ENCODE peak calls at places on chromosome 12, in seven cellular contexts. T, O, U, W, X, D and F are unnamed samples. For H3K9me3 and H3K36me3, the result is how much of the 10 kb centered on the place peaks cover.

GRCh38 chr12:100453953-100454352 is 19.7 kb upstream of the NR1H4 start:
- DNase-seq in T (no peak), O (no peak), U (no peak), W (no peak), X (no peak), D (no peak), F (no peak)

GRCh38 chr12:116454950-116455447 is 104.2 kb upstream of the MAP1LC3B2 start:
- DNase-seq in T (no peak), O (no peak), U (peak), W (no peak), X (no peak), D (no peak), F (no peak)

GRCh38 chr12:120366884-120367251 is 2.1 kb downstream of the MSI1 start:
- DNase-seq in T (no peak), O (no peak), U (no peak), W (no peak), X (no peak), D (no peak), F (no peak)

GRCh38 chr12:89456565-89456964 is 68.0 kb downstream of the GALNT4 start:
- DNase-seq in T (no peak), O (no peak), U (no peak), W (no peak), X (no peak), D (no peak), F (no peak)

GRCh38 chr12:97169922-97170321 is 262.9 kb downstream of the NEDD1 start:
- DNase-seq in T (no peak), O (no peak), U (no peak), W (no peak), X (no peak), D (no peak), F (no peak)

GRCh38 chr12:122874081-122874480 is 21.8 kb downstream of the VPS37B start:
- DNase-seq in T (no peak), O (peak), U (no peak), W (no peak), X (no peak), D (no peak), F (no peak)

GRCh38 chr12:92297932-92298681 is 152.5 kb upstream of the BTG1 start:
- DNase-seq in T (no peak), O (peak), U (peak), W (no peak), X (no peak), D (no peak), F (peak)

GRCh38 chr12:94169966-94170689 is 21.8 kb downstream of the PLXNC1 start:
- DNase-seq in T (no peak), O (no peak), U (no peak), W (no peak), X (no peak), D (no peak), F (no peak)

GRCh38 chr12:121132601-121133481 is at the start of gene P2RX7:
- DNase-seq in T (peak), O (peak), U (peak), W (peak), X (peak), D (no peak), F (no peak)

GRCh38 chr12:24226745-24227350 is 277.4 kb upstream of the SOX5 start:
- DNase-seq in T (no peak), O (no peak), U (peak), W (no peak), X (peak), D (no peak), F (no peak)

GRCh38 chr12:118058881-118059644 is 1.9 kb downstream of the WSB2 start:
- DNase-seq in T (no peak), O (peak), U (no peak), W (no peak), X (no peak), D (no peak), F (no peak)

GRCh38 chr12:23640754-23641153 is 308.7 kb downstream of the SOX5 start:
- DNase-seq in T (no peak), O (no peak), U (no peak), W (no peak), X (no peak), D (peak), F (no peak)

GRCh38 chr12:107478881-107479280 is 206.7 kb upstream of the PWP1 start:
- DNase-seq in T (no peak), O (no peak), U (no peak), W (no peak), X (no peak), D (no peak), F (no peak)

GRCh38 chr12:13486794-13487193 is 290.3 kb downstream of the EMP1 start:
- DNase-seq in T (no peak), O (no peak), U (no peak), W (no peak), X (no peak), D (no peak), F (no peak)

GRCh38 chr12:113065126-113066007 is 8.8 kb downstream of the DTX1 start:
- DNase-seq in T (peak), O (no peak), U (peak), W (no peak), X (no peak), D (peak), F (no peak)

GRCh38 chr12:67982165-67982563 is 7.1 kb upstream of the IFNG-AS1 start:
- DNase-seq in T (no peak), O (no peak), U (no peak), W (no peak), X (no peak), D (no peak), F (no peak)

GRCh38 chr12:105888696-105889095 is 250.1 kb downstream of the NUAK1 start:
- DNase-seq in T (no peak), O (no peak), U (peak), W (no peak), X (no peak), D (no peak), F (no peak)

GRCh38 chr12:6914246-6914947 is at the start of gene ENO2:
- DNase-seq in T (peak), O (peak), U (peak), W (peak), X (no peak), D (no peak), F (peak)

GRCh38 chr12:86006727-86007126 is 132.6 kb downstream of the NTS start:
- DNase-seq in T (no peak), O (no peak), U (peak), W (no peak), X (no peak), D (no peak), F (no peak)

GRCh38 chr12:46384451-46385301 is 12.1 kb upstream of the SLC38A2 start:
- DNase-seq in T (no peak), O (no peak), U (peak), W (no peak), X (no peak), D (no peak), F (no peak)

GRCh38 chr12:60335765-60336164 is 739.9 kb downstream of the SLC16A7 start:
- DNase-seq in T (no peak), O (no peak), U (peak), W (no peak), X (no peak), D (no peak), F (no peak)

GRCh38 chr12:97313471-97314190 is 149.0 kb upstream of the RMST start:
- DNase-seq in T (no peak), O (no peak), U (peak), W (no peak), X (no peak), D (no peak), F (no peak)

GRCh38 chr12:126095748-126096510 is 1030.7 kb downstream of the AACS start:
- DNase-seq in T (no peak), O (no peak), U (no peak), W (no peak), X (no peak), D (no peak), F (no peak)

GRCh38 chr12:42960087-42960527 is 370.6 kb upstream of the PRICKLE1 start:
- DNase-seq in T (no peak), O (no peak), U (no peak), W (no peak), X (peak), D (no peak), F (no peak)

GRCh38 chr12:71128191-71128590 is 29.6 kb downstream of the TSPAN8 start:
- DNase-seq in T (no peak), O (no peak), U (peak), W (no peak), X (no peak), D (no peak), F (no peak)

GRCh38 chr12:5537771-5538170 is 105.9 kb downstream of the NTF3 start:
- DNase-seq in T (no peak), O (no peak), U (no peak), W (no peak), X (no peak), D (no peak), F (no peak)

GRCh38 chr12:64672925-64673409 is 62.7 kb downstream of the RASSF3 start:
- DNase-seq in T (peak), O (peak), U (peak), W (no peak), X (no peak), D (no peak), F (peak)

GRCh38 chr12:125983784-125984510 is 918.7 kb downstream of the AACS start:
- DNase-seq in T (no peak), O (no peak), U (no peak), W (no peak), X (peak), D (peak), F (no peak)

GRCh38 chr12:3137268-3137761 is 60.1 kb downstream of the TSPAN9 start:
- DNase-seq in T (no peak), O (no peak), U (peak), W (no peak), X (peak), D (peak), F (no peak)

GRCh38 chr12:106342397-106343212 is 14.9 kb upstream of the POLR3B start:
- DNase-seq in T (no peak), O (no peak), U (peak), W (peak), X (peak), D (no peak), F (no peak)

GRCh38 chr12:9334964-9335363 is 126.8 kb upstream of the PZP start:
- DNase-seq in T (no peak), O (no peak), U (no peak), W (no peak), X (no peak), D (no peak), F (no peak)

GRCh38 chr12:11840350-11840749 is 190.9 kb downstream of the ETV6 start:
- DNase-seq in T (no peak), O (no peak), U (peak), W (no peak), X (no peak), D (no peak), F (no peak)

GRCh38 chr12:12357697-12358476 is 1.0 kb downstream of the BORCS5 start:
- DNase-seq in T (peak), O (peak), U (peak), W (no peak), X (no peak), D (no peak), F (no peak)

GRCh38 chr12:89884365-89884915 is 175.8 kb upstream of the ATP2B1 start:
- DNase-seq in T (no peak), O (no peak), U (no peak), W (no peak), X (no peak), D (no peak), F (no peak)

GRCh38 chr12:49909826-49910225 is 6.1 kb upstream of the FAIM2 start:
- DNase-seq in T (no peak), O (no peak), U (peak), W (peak), X (no peak), D (no peak), F (no peak)

GRCh38 chr12:109134186-109134917 is 18.0 kb downstream of the ACACB start:
- DNase-seq in T (no peak), O (no peak), U (peak), W (peak), X (no peak), D (no peak), F (no peak)

GRCh38 chr12:18345021-18345735 is 83.9 kb downstream of the PIK3C2G start:
- DNase-seq in T (no peak), O (no peak), U (peak), W (no peak), X (no peak), D (no peak), F (no peak)

GRCh38 chr12:77179515-77179914 is 114.1 kb upstream of the E2F7 start:
- DNase-seq in T (no peak), O (no peak), U (no peak), W (no peak), X (no peak), D (no peak), F (no peak)
- H3K9me3 ChIP-seq in T (under half), O (under half), U (under half), W (under half), X (under half), D (under half), F (under half)

GRCh38 chr12:111454311-111454710 is 48.6 kb downstream of the SH2B3 start:
- DNase-seq in T (no peak), O (no peak), U (no peak), W (no peak), X (no peak), D (no peak), F (no peak)
- H3K36me3 ChIP-seq in T (half or more), O (under half), U (half or more), W (half or more), X (under half), D (half or more), F (under half)

DNA sequence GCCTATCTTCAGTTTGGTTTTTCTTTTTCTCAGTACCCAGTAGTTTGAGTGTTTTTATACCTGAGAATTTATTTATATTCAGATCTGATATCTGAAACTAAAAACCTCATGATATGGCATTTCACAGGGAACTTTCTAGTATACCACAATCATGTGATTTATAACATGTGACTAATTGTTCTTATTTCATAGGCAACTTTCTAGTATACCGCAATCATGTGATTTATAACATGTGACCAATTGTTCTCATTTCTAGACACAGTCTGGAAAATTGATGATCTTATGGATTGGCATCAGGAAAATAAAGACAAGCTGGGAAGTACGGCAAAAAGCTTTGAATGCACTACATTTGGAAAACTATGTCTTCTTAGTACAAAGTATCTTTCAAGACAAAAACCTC is 20.6 kb downstream of the ZNF268 start:
- DNase-seq in T (no peak), O (no peak), U (no peak), W (no peak), X (no peak), D (no peak), F (no peak)
- H3K9me3 ChIP-seq in T (half or more), O (half or more), U (under half), W (half or more), X (half or more), D (half or more), F (half or more)

GRCh38 chr12:48070731-48071130 is 35.1 kb downstream of the SENP1 start:
- DNase-seq in T (no peak), O (no peak), U (no peak), W (no peak), X (no peak), D (no peak), F (no peak)
- H3K36me3 ChIP-seq in T (half or more), O (under half), U (under half), W (half or more), X (under half), D (half or more), F (under half)

DNA sequence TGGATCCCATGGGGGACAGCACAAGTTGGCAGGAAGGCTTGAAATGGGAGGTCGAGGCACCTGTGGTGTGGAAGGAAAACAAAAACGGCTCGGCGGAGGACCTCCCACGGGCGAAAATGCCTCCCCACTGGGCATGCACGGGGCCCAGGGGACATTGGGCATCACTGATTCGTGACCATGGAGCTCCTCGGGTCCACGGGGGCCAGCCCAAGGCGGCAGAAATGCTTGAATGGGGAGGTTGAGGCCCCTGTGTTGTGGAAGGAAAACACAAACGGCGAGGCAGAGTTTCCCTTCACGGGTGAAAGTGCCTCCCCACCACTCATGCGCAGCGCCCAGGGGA is 376.0 kb downstream of the ALG10 start:
- DNase-seq in T (no peak), O (no peak), U (no peak), W (no peak), X (no peak), D (no peak), F (no peak)
- H3K9me3 ChIP-seq in T (under half), O (under half), U (under half), W (under half), X (half or more), D (under half), F (under half)

DNA sequence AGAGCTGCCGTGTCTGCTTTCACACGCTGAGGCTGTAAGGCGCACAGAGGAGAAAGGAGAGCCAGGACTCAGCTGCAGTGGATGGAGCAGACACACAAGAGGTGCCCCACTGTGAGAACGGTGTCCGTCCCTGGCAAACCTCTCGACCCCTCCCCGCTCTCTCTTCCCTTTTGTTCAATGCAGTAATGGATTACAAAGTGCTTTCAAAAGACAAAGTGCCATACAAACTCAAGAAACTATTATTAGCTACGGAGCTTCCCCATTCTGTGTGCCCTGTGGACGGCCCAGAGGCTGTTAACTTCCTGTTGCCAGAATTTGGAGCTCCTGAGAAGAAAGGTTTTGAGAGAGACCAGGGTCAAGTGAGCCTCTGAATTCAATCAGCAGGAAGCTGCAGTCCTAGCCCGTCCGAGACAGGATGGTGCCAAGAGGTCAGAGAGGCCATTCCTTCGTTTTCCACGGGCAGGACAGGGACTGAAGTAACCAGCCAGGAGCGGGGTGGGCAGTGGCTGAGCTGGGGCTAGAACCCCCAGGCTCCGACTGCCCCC is 15.8 kb downstream of the CCND2 start:
- DNase-seq in T (no peak), O (no peak), U (no peak), W (peak), X (no peak), D (no peak), F (no peak)
- H3K36me3 ChIP-seq in T (under half), O (half or more), U (under half), W (under half), X (under half), D (half or more), F (half or more)

GRCh38 chr12:78585132-78585531 is 279.4 kb upstream of the SYT1 start:
- DNase-seq in T (no peak), O (no peak), U (no peak), W (no peak), X (no peak), D (no peak), F (no peak)

GRCh38 chr12:78584695-78585094 is 279.9 kb upstream of the SYT1 start:
- DNase-seq in T (no peak), O (no peak), U (peak), W (no peak), X (no peak), D (peak), F (no peak)

DNA sequence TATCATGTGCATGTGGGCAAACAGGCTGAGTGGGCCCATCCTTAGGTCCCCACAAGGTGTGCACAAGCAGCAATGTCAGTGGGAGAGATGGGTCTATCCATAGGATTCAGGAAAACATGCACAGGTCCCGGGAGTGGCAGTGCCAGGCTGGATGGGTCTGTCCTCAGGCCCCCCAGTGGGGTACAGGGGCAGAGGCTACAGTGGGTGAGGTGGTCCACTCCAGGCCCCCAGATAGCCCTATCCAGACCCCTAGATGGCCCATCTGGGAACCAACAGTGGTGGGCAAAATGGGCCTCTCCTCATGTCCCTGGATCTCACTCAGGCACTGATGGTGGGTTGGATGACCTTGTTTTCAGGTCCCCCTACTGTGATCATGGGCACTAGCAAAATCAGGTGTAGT is 277.8 kb upstream of the SYT1 start:
- DNase-seq in T (no peak), O (no peak), U (no peak), W (no peak), X (no peak), D (no peak), F (no peak)
- H3K9me3 ChIP-seq in T (under half), O (under half), U (under half), W (under half), X (under half), D (under half), F (under half)

DNA sequence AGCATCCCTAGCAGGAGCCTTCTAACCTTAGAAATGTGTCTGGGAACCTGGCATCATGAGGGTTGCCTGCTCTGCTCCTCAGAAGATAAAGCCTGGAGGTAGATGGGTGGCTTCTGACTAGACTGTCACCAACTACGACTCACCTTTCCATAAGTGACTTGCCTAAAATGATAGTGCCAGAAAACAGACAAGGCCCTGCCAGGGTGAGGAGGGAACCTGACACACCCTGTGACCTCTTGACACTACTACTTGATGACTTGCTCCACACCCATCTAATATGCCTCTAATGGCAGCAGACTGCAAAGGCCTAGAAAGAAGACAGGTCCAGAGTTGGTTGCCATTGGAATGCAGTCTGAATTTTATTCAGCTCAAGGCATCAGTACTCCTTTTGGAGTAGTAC is 9.4 kb downstream of the RNF41 start:
- DNase-seq in T (no peak), O (no peak), U (no peak), W (no peak), X (no peak), D (no peak), F (no peak)
- H3K36me3 ChIP-seq in T (half or more), O (under half), U (half or more), W (half or more), X (under half), D (half or more), F (under half)